ENCODE peak calls at places on chromosomes 16 and 17, in nine cellular contexts. S, O, Y, T, Q, A, R, K and D are unnamed samples.

GRCh38 chr17:33725675-33726271 is 432.7 kb upstream of the ASIC2 start:
- DNase-seq in K (peak), R (peak), A (peak), S (no peak), O (peak), Y (peak), Q (peak), T (no peak), D (peak)

GRCh38 chr17:53490447-53490968 is 332.2 kb upstream of the KIF2B start:
- DNase-seq in Y (no peak), A (no peak), O (no peak), T (no peak), K (no peak), S (no peak), Q (no peak), R (no peak), D (no peak)

GRCh38 chr16:86090461-86091170 is 191.7 kb downstream of the IRF8 start:
- DNase-seq in S (no peak), K (no peak), Y (no peak), T (no peak), R (no peak), O (no peak), A (no peak), Q (no peak), D (no peak)

GRCh38 chr16:9338068-9338467 is 246.6 kb downstream of the HAPSTR1 start:
- DNase-seq in O (no peak), S (no peak), K (no peak), Y (no peak), Q (no peak), R (no peak), T (no peak), A (no peak), D (no peak)

GRCh38 chr17:50263293-50264262 is 10.7 kb upstream of the TMEM92 start:
- DNase-seq in T (no peak), S (no peak), R (no peak), O (no peak), Y (no peak), Q (no peak), A (no peak), K (no peak), D (no peak)

GRCh38 chr16:66470556-66470955 is 43.5 kb downstream of the BEAN1 start:
- DNase-seq in S (no peak), O (no peak), R (no peak), Q (no peak), Y (no peak), T (no peak), K (no peak), A (no peak), D (no peak)

GRCh38 chr17:48023408-48024148 is 14.0 kb downstream of the COPZ2 start:
- DNase-seq in K (peak), T (no peak), Q (peak), S (no peak), Y (peak), A (peak), R (peak), O (peak), D (peak)

GRCh38 chr16:50436271-50436670 is 67.5 kb upstream of the BRD7 start:
- DNase-seq in O (no peak), S (no peak), Q (no peak), T (no peak), R (no peak), Y (no peak), A (no peak), K (no peak), D (no peak)

GRCh38 chr16:15811778-15812750 is 44.8 kb downstream of the MYH11 start:
- DNase-seq in K (peak), T (peak), R (peak), A (no peak), Y (peak), Q (peak), O (peak), S (no peak), D (peak)

GRCh38 chr16:47519037-47519436 is 57.9 kb downstream of the PHKB start:
- DNase-seq in T (no peak), S (no peak), A (no peak), Y (no peak), O (no peak), R (no peak), Q (no peak), K (no peak), D (no peak)

GRCh38 chr16:9033125-9033830 is 58.2 kb upstream of the HAPSTR1 start:
- DNase-seq in K (peak), T (no peak), Q (peak), A (peak), Y (peak), R (no peak), S (no peak), O (peak), D (peak)

GRCh38 chr17:77131919-77132318 is 8.8 kb upstream of the SEC14L1 start:
- DNase-seq in Q (no peak), T (peak), K (no peak), S (no peak), A (peak), O (no peak), R (no peak), Y (no peak), D (no peak)

GRCh38 chr16:76535-77272 is 1.3 kb upstream of the MPG start:
- DNase-seq in S (no peak), O (peak), Y (peak), R (peak), A (peak), T (no peak), K (peak), Q (peak), D (peak)

GRCh38 chr17:44607836-44608690 is 48.2 kb upstream of the MEIOC start:
- DNase-seq in Y (no peak), A (peak), O (peak), Q (no peak), T (no peak), S (no peak), K (no peak), R (no peak), D (no peak)

GRCh38 chr16:66881014-66881417 is 701 bp downstream of the PDP2 start:
- DNase-seq in R (peak), A (peak), K (no peak), Q (no peak), T (no peak), O (peak), Y (no peak), S (no peak), D (no peak)

GRCh38 chr17:17191346-17191792 is 14.8 kb downstream of the PLD6 start:
- DNase-seq in O (no peak), T (peak), Y (no peak), S (no peak), Q (peak), K (no peak), R (peak), A (peak), D (no peak)

GRCh38 chr17:3794890-3795757 is 5.9 kb downstream of the ITGAE start:
- DNase-seq in T (no peak), R (peak), K (no peak), Y (no peak), A (no peak), O (peak), S (peak), Q (no peak), D (no peak)

GRCh38 chr17:80089762-80090161 is 11.6 kb upstream of the GAA start:
- DNase-seq in S (no peak), Q (no peak), O (no peak), R (peak), T (no peak), Y (no peak), K (no peak), A (no peak), D (no peak)

GRCh38 chr17:64565563-64565962 is 58.8 kb downstream of the CEP95 start:
- DNase-seq in Y (no peak), S (no peak), Q (no peak), T (no peak), K (no peak), A (no peak), R (no peak), O (peak), D (no peak)

GRCh38 chr16:77194295-77195231 is 3.6 kb downstream of the MON1B start:
- DNase-seq in Y (no peak), T (no peak), S (no peak), A (no peak), K (no peak), R (no peak), O (no peak), Q (no peak), D (no peak)

GRCh38 chr16:50430076-50430475 is 61.3 kb upstream of the BRD7 start:
- DNase-seq in K (no peak), A (no peak), S (no peak), R (no peak), Y (no peak), Q (no peak), O (no peak), T (no peak), D (no peak)

GRCh38 chr16:72837846-72838661 is 209.9 kb downstream of the ZFHX3 start:
- DNase-seq in Y (no peak), S (no peak), O (peak), R (no peak), T (no peak), K (no peak), A (no peak), Q (no peak), D (no peak)

GRCh38 chr16:23843143-23843542 is 7.4 kb downstream of the PRKCB start:
- DNase-seq in T (no peak), Q (no peak), K (no peak), O (no peak), Y (no peak), S (no peak), R (no peak), A (no peak), D (no peak)

GRCh38 chr17:67221062-67221998 is 23.7 kb downstream of the HELZ start:
- DNase-seq in K (peak), Y (peak), O (peak), T (no peak), R (no peak), S (no peak), Q (peak), A (peak), D (peak)

GRCh38 chr17:42857389-42857788 is 6.4 kb downstream of the AOC3 start:
- DNase-seq in K (no peak), O (no peak), S (no peak), Q (no peak), R (no peak), A (no peak), T (no peak), Y (no peak), D (no peak)

GRCh38 chr16:84141143-84141670 is 3.8 kb downstream of the HSDL1 start:
- DNase-seq in A (no peak), Q (no peak), T (no peak), Y (peak), R (no peak), O (no peak), S (no peak), K (no peak), D (peak)

GRCh38 chr17:16463341-16464000 is 28.5 kb downstream of the LRRC75A start:
- DNase-seq in S (no peak), T (no peak), O (peak), Y (peak), K (peak), Q (no peak), A (peak), R (peak), D (peak)

GRCh38 chr16:53094013-53094630 is 39.3 kb downstream of the CHD9 start:
- DNase-seq in R (peak), Q (no peak), A (peak), O (no peak), T (no peak), K (peak), Y (peak), S (no peak), D (peak)

GRCh38 chr16:67481561-67482259 is 753 bp upstream of the ATP6V0D1 start:
- DNase-seq in K (peak), Y (peak), O (peak), Q (no peak), A (peak), S (no peak), R (peak), T (no peak), D (peak)

GRCh38 chr16:7456221-7456620 is 123.6 kb downstream of the RBFOX1 start:
- DNase-seq in T (no peak), A (no peak), Y (no peak), K (no peak), Q (no peak), R (no peak), O (peak), S (no peak), D (no peak)

GRCh38 chr17:41620583-41621434 is 3.6 kb downstream of the KRT17 start:
- DNase-seq in T (no peak), R (no peak), A (no peak), S (no peak), Y (no peak), O (peak), K (no peak), Q (no peak), D (no peak)

GRCh38 chr17:18184143-18185007 is 747 bp downstream of the ALKBH5 start:
- DNase-seq in S (peak), A (peak), T (no peak), R (peak), K (no peak), Q (peak), O (peak), Y (peak), D (peak)

GRCh38 chr17:55722742-55723487 is at the start of gene TMEM100:
- DNase-seq in A (peak), Y (peak), S (no peak), Q (peak), O (peak), T (no peak), K (no peak), R (no peak), D (no peak)

GRCh38 chr16:29974291-29975133 is 844 bp downstream of the TAOK2 start:
- DNase-seq in R (peak), Y (no peak), O (peak), Q (peak), T (no peak), S (no peak), K (no peak), A (peak), D (peak)

GRCh38 chr16:82995927-82996441 is 369.2 kb downstream of the CDH13 start:
- DNase-seq in Q (peak), R (no peak), T (peak), Y (peak), K (peak), O (peak), A (peak), S (no peak), D (no peak)

GRCh38 chr16:30875881-30876791 is 17.7 kb downstream of the BCL7C start:
- DNase-seq in O (peak), Q (no peak), Y (no peak), R (no peak), K (no peak), S (no peak), A (no peak), T (no peak), D (no peak)

GRCh38 chr17:75019146-75019545 is 6.7 kb downstream of the MRPL58 start:
- DNase-seq in T (no peak), O (no peak), Y (no peak), S (no peak), A (no peak), K (no peak), Q (no peak), R (no peak), D (no peak)

GRCh38 chr16:2404099-2404498 is 25.1 kb upstream of the CCNF start:
- DNase-seq in A (no peak), S (no peak), R (no peak), K (no peak), Y (no peak), Q (no peak), T (no peak), O (no peak), D (no peak)